ENCODE peak calls at places on chromosomes 5 and 9, in nine cellular contexts. G is astrocyte; F is naive thymus-derived CD4-positive, alpha-beta T cell; I is left lung; Q is bronchial epithelial cell; B is fibroblast of lung; D is endodermal cell; E is iPS DF 6.9; N is CD4-positive, CD25-positive, alpha-beta regulatory T cell. M is an unnamed sample. For H3K27me3 and H3K36me3, the result is how much of the 10 kb centered on the place peaks cover.

GRCh38 chr5:66867622-66868322 is 271.6 kb downstream of the MAST4 start:
- DNase-seq in G (no peak), D (no peak), F (no peak), B (no peak), E (no peak), N (no peak), I (no peak), Q (no peak), M (peak)

GRCh38 chr9:134661299-134661698 is 19.7 kb downstream of the COL5A1 start:
- DNase-seq in F (no peak), B (no peak), N (no peak), Q (no peak), I (peak), E (no peak), D (no peak), G (no peak), M (no peak)

GRCh38 chr9:116817762-116818161 is 130.7 kb downstream of the TRIM32 start:
- DNase-seq in D (no peak), G (no peak), F (no peak), Q (no peak), N (no peak), I (no peak), E (no peak), B (no peak), M (no peak)

GRCh38 chr9:87713278-87713989 is 12.5 kb upstream of the CTSL start:
- DNase-seq in B (peak), N (peak), E (no peak), F (no peak), I (peak), G (peak), Q (peak), D (peak), M (no peak)

GRCh38 chr5:171755354-171755821 is 30.2 kb upstream of the SMIM23 start:
- DNase-seq in F (no peak), I (no peak), E (no peak), B (peak), Q (peak), N (no peak), G (peak), D (no peak), M (no peak)

GRCh38 chr5:122434120-122434519 is 122.1 kb downstream of the SNCAIP start:
- DNase-seq in G (no peak), I (no peak), F (no peak), D (no peak), N (no peak), E (no peak), Q (no peak), B (no peak), M (no peak)

GRCh38 chr5:55904152-55904551 is 53.0 kb downstream of the IL31RA start:
- DNase-seq in D (no peak), G (peak), N (no peak), E (no peak), I (no peak), B (peak), Q (no peak), F (no peak), M (no peak)

GRCh38 chr9:135830496-135830895 is 76.8 kb downstream of the CAMSAP1 start:
- DNase-seq in I (no peak), Q (no peak), G (no peak), B (peak), D (no peak), E (no peak), F (no peak), N (no peak), M (no peak)

GRCh38 chr5:142851731-142852130 is 81.6 kb downstream of the ARHGAP26 start:
- DNase-seq in D (no peak), B (no peak), E (no peak), G (no peak), F (no peak), Q (no peak), I (no peak), N (no peak), M (no peak)

GRCh38 chr5:38641003-38641402 is 84.6 kb upstream of the LIFR start:
- DNase-seq in E (no peak), N (no peak), B (no peak), Q (no peak), F (no peak), I (no peak), D (no peak), G (peak), M (no peak)

GRCh38 chr9:126217121-126217520 is 109.5 kb upstream of the MVB12B start:
- DNase-seq in F (no peak), Q (no peak), D (peak), N (no peak), I (no peak), G (no peak), E (no peak), B (no peak), M (no peak)

GRCh38 chr9:35272989-35273388 is 111.2 kb downstream of the UNC13B start:
- DNase-seq in D (no peak), N (no peak), Q (peak), G (peak), E (no peak), F (no peak), B (peak), I (no peak), M (no peak)

GRCh38 chr5:58019614-58020013 is 440.3 kb downstream of the PLK2 start:
- DNase-seq in F (no peak), I (peak), G (peak), B (no peak), E (no peak), N (no peak), D (no peak), Q (no peak), M (no peak)

GRCh38 chr9:38287420-38287985 is 105.0 kb upstream of the ALDH1B1 start:
- DNase-seq in F (no peak), I (no peak), G (no peak), D (no peak), E (no peak), N (no peak), Q (peak), B (no peak), M (no peak)

GRCh38 chr5:112308608-112309007 is 110.5 kb downstream of the EPB41L4A start:
- DNase-seq in N (no peak), G (no peak), B (no peak), D (no peak), I (no peak), Q (peak), E (no peak), F (no peak), M (no peak)

GRCh38 chr9:108476574-108476973 is 379.2 kb downstream of the ACTL7B start:
- DNase-seq in N (no peak), D (no peak), G (peak), F (no peak), E (no peak), I (no peak), B (peak), Q (peak), M (no peak)

GRCh38 chr5:125298258-125298657 is 551.8 kb upstream of the ZNF608 start:
- DNase-seq in G (no peak), Q (peak), E (no peak), B (no peak), F (no peak), D (peak), N (no peak), I (no peak), M (no peak)

GRCh38 chr5:100901851-100902341 is 1.2 kb downstream of the ST8SIA4 start:
- DNase-seq in I (peak), N (peak), Q (peak), E (no peak), G (no peak), F (peak), B (peak), D (peak), M (peak)

GRCh38 chr5:35319231-35320002 is 89.1 kb upstream of the PRLR start:
- DNase-seq in B (no peak), Q (peak), F (no peak), D (no peak), G (peak), N (peak), E (no peak), I (peak), M (no peak)

GRCh38 chr9:115141612-115142011 is 23.7 kb upstream of the TNC start:
- DNase-seq in G (peak), I (no peak), E (no peak), Q (peak), F (no peak), N (no peak), D (no peak), B (no peak), M (no peak)

GRCh38 chr5:145780961-145781360 is 54.2 kb downstream of the PRELID2 start:
- DNase-seq in E (no peak), D (no peak), N (no peak), I (no peak), F (no peak), Q (no peak), G (no peak), B (no peak), M (peak)

GRCh38 chr9:116005267-116005666 is 148.3 kb upstream of the PAPPA start:
- DNase-seq in Q (no peak), E (no peak), F (no peak), B (no peak), G (no peak), N (no peak), D (no peak), I (no peak), M (no peak)

GRCh38 chr5:120255214-120255613 is 208.9 kb upstream of the PRR16 start:
- DNase-seq in D (no peak), F (no peak), I (no peak), N (no peak), Q (no peak), G (no peak), B (no peak), E (no peak), M (no peak)

GRCh38 chr9:104608336-104608735 is 2.9 kb upstream of the OR13C2 start:
- DNase-seq in B (no peak), I (no peak), Q (peak), F (no peak), N (no peak), G (no peak), D (no peak), E (no peak), M (no peak)

GRCh38 chr9:6268830-6269397 is 53.3 kb downstream of the IL33 start:
- DNase-seq in F (no peak), D (no peak), G (no peak), I (no peak), B (no peak), Q (peak), N (no peak), E (no peak), M (no peak)

GRCh38 chr5:74233571-74233970 is 407.0 kb downstream of the ENC1 start:
- DNase-seq in G (peak), B (peak), D (no peak), Q (peak), E (no peak), F (no peak), I (no peak), N (no peak), M (no peak)

GRCh38 chr5:103894882-103895281 is 332.3 kb upstream of the NUDT12 start:
- DNase-seq in I (no peak), N (no peak), B (peak), G (peak), D (peak), Q (no peak), F (no peak), E (no peak), M (peak)

GRCh38 chr5:114237766-114238165 is 124.1 kb upstream of the KCNN2 start:
- DNase-seq in F (no peak), G (peak), E (no peak), B (peak), N (no peak), I (no peak), D (no peak), Q (peak), M (no peak)

GRCh38 chr9:95003694-95004451 is 277.4 kb downstream of the AOPEP start:
- DNase-seq in D (peak), E (no peak), I (peak), B (peak), Q (no peak), G (peak), F (peak), N (peak), M (peak)

GRCh38 chr5:43304520-43304919 is 8.7 kb downstream of the HMGCS1 start:
- DNase-seq in D (no peak), F (no peak), N (peak), Q (no peak), B (peak), I (no peak), G (no peak), E (no peak), M (no peak)

GRCh38 chr9:108271646-108272349 is 584.0 kb downstream of the ACTL7B start:
- DNase-seq in B (peak), E (no peak), F (no peak), Q (peak), D (peak), N (no peak), I (no peak), G (peak), M (peak)

GRCh38 chr5:14707811-14708210 is 43.3 kb downstream of the OTULIN start:
- DNase-seq in F (peak), D (no peak), G (no peak), Q (no peak), B (no peak), E (no peak), I (no peak), N (no peak), M (no peak)

GRCh38 chr9:108837530-108837929 is 18.3 kb downstream of the ACTL7B start:
- DNase-seq in E (no peak), I (no peak), F (no peak), N (no peak), Q (peak), G (no peak), D (no peak), B (no peak), M (no peak)

GRCh38 chr9:91776409-91777365 is 173.3 kb downstream of the ROR2 start:
- DNase-seq in F (no peak), I (no peak), N (no peak), D (no peak), E (no peak), B (peak), Q (no peak), G (peak), M (no peak)
- H3K4me3 ChIP-seq in F (no peak), I (no peak), N (no peak), D (no peak), E (no peak), B (peak), Q (no peak), G (no peak), M (no peak)

GRCh38 chr5:156328176-156328575 is 1.2 kb downstream of the SGCD start:
- DNase-seq in G (no peak), I (no peak), B (peak), D (no peak), Q (no peak), N (no peak), E (no peak), F (no peak), M (no peak)

GRCh38 chr5:156328766-156329165 is 1.8 kb downstream of the SGCD start:
- DNase-seq in E (no peak), B (no peak), G (no peak), D (no peak), N (no peak), F (no peak), I (no peak), Q (no peak), M (no peak)

GRCh38 chr5:156327306-156327705 is 342 bp downstream of the SGCD start:
- DNase-seq in N (no peak), E (no peak), I (no peak), F (no peak), D (no peak), B (no peak), G (no peak), Q (no peak), M (no peak)

GRCh38 chr5:156330141-156330870 is 3.3 kb downstream of the SGCD start:
- DNase-seq in N (no peak), F (no peak), B (no peak), E (no peak), I (no peak), G (peak), D (no peak), Q (no peak), M (no peak)

DNA sequence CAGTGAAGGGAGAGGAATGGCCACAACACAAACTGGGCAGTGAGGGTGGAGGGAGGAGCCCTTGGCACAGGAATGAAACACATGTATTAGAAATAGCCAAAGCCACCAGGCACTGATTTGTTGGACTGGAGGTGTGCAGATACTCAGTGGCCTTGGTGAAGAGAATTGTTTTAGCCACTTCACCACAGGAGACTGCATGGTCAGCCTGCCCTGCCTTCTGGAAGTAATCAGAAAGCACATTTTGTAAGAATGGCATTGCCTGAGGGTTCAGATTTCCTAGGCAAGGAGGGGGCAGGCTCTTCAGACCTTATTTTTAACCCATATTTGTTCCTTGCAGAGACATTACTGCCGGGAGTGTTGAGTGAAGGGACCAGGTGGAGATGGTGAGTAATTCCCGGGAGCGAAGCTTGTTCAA is 2.2 kb downstream of the SGCD start:
- DNase-seq in B (no peak), E (no peak), N (no peak), F (no peak), G (no peak), D (no peak), Q (no peak), I (no peak), M (no peak)
- H3K27me3 ChIP-seq in B (under half), E (under half), N (under half), F (under half), G (under half), D (under half), Q (under half), I (under half), M (under half)

DNA sequence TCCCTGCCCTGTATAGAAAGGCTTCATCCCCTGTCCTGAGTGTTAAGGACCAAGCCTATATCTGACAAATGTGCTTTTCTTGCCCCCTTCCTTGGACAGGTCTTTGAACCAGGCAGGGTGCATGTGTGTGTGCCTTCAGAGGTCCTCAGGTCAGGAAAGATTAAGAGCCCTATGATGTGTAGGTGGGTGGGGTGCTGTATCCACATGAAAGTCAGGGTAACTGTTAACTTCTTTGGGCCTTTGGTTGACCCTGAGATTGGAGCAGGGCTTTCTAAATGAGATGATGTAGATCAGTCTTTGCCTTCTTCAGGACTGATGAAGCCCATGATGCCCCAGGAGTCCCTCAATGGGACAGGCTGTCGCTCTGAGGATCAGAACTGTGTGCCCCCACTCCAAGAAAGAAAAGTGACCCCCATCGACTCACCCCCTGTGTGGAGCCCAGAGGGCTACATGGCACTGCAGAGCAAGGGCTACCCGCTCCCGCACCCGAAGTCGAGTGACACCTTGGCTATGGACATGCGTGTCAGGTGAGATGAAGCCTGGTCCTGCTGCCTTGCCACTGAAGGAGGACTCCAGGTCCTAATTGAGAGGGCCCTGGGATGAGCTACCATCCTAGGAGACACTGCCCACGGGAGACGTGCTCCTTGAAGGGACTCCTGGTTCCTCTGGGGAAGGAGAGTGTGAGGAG is 29.4 kb upstream of the POMT1 start:
- DNase-seq in E (no peak), I (peak), N (no peak), F (no peak), Q (no peak), D (no peak), B (no peak), G (no peak), M (peak)
- H3K36me3 ChIP-seq in E (half or more), I (half or more), N (half or more), F (half or more), Q (under half), D (half or more), B (under half), G (half or more), M (half or more)

GRCh38 chr9:129330711-129331279 is 152.7 kb upstream of the IER5L start:
- DNase-seq in N (no peak), Q (no peak), G (no peak), I (no peak), B (peak), F (no peak), E (no peak), D (peak), M (no peak)
- H3K4me3 ChIP-seq in N (no peak), Q (no peak), G (no peak), I (no peak), B (no peak), F (no peak), E (no peak), D (no peak), M (no peak)

GRCh38 chr5:169182797-169183196 is 118.1 kb downstream of the SLIT3 start:
- DNase-seq in G (no peak), F (no peak), Q (no peak), B (no peak), D (no peak), E (no peak), I (no peak), N (no peak), M (no peak)

GRCh38 chr5:169178754-169179153 is 122.2 kb downstream of the SLIT3 start:
- DNase-seq in E (no peak), I (no peak), G (no peak), F (no peak), Q (no peak), D (no peak), N (no peak), B (no peak), M (no peak)

GRCh38 chr5:169178269-169178668 is 122.7 kb downstream of the SLIT3 start:
- DNase-seq in E (no peak), I (no peak), Q (no peak), B (no peak), N (no peak), G (no peak), D (no peak), F (no peak), M (no peak)

GRCh38 chr5:169183581-169183980 is 117.4 kb downstream of the SLIT3 start:
- DNase-seq in E (no peak), G (peak), I (no peak), B (no peak), Q (no peak), F (no peak), D (no peak), N (no peak), M (no peak)

DNA sequence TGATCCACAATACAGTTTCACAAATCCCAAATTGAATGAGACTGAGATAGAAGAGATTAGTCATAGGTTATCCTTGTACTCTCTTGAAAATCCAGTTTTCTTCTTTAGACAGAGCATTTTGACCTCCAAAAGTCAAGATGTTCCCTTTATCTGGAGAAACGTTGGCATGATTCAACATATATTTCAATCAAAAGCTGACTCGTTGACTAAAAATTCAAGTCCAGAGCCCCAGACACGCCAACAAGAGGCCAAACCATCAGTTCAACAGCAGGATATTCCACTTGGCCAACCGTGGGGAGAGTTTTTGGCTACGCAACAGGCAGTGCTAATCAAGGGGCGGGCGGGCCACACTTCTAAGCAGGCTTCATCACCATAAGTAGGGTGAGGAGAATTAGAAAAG is 119.2 kb downstream of the SLIT3 start:
- DNase-seq in N (no peak), E (no peak), Q (peak), D (no peak), G (peak), B (no peak), F (no peak), I (no peak), M (no peak)
- H3K27me3 ChIP-seq in N (under half), E (under half), Q (under half), D (under half), G (under half), B (under half), F (under half), I (under half), M (under half)

GRCh38 chr5:150497989-150498317 is 10.0 kb upstream of the NDST1 start:
- DNase-seq in D (no peak), Q (no peak), G (no peak), E (no peak), B (no peak), F (no peak), I (no peak), N (no peak), M (no peak)
- H3K36me3 ChIP-seq in D (under half), Q (under half), G (under half), E (under half), B (under half), F (under half), I (under half), N (under half), M (under half)